ENCODE peak calls at places on chromosomes 1 and 21, in five cellular contexts. G is neural crest cell, I is cardiac muscle cell, Y is spleen, H is cardiac fibroblast. A is an unnamed sample.

GRCh38 chr1:7042322-7043231 is 257.3 kb downstream of the CAMTA1 start:
- DNase-seq in H (peak), G (no peak), Y (no peak), I (peak), A (no peak)

GRCh38 chr1:58041621-58042020 is 504.9 kb downstream of the OMA1 start:
- DNase-seq in I (no peak), G (no peak), H (no peak), Y (no peak), A (no peak)

GRCh38 chr1:164440222-164440621 is 118.8 kb upstream of the PBX1 start:
- DNase-seq in Y (no peak), I (peak), H (peak), G (no peak), A (no peak)

GRCh38 chr1:5970623-5971273 is 21.5 kb downstream of the NPHP4 start:
- DNase-seq in H (no peak), Y (no peak), I (no peak), G (no peak), A (no peak)

GRCh38 chr1:163168053-163168452 is 34.7 kb downstream of the RGS5 start:
- DNase-seq in Y (no peak), H (peak), G (no peak), I (no peak), A (no peak)

GRCh38 chr1:118589486-118589885 is 398.7 kb downstream of the TBX15 start:
- DNase-seq in I (no peak), Y (no peak), H (no peak), G (no peak), A (no peak)

GRCh38 chr1:154696001-154696400 is 88.0 kb upstream of the ADAR start:
- DNase-seq in I (no peak), H (peak), Y (no peak), G (no peak), A (no peak)

GRCh38 chr1:3656450-3657095 is 4.3 kb downstream of the TP73 start:
- DNase-seq in Y (peak), G (no peak), I (no peak), H (no peak), A (no peak)

GRCh38 chr1:153572569-153573015 is 6.9 kb upstream of the S100A2 start:
- DNase-seq in H (peak), I (peak), Y (peak), G (peak), A (peak)

GRCh38 chr1:230044729-230045128 is 22.3 kb upstream of the GALNT2 start:
- DNase-seq in I (no peak), Y (no peak), H (no peak), G (no peak), A (no peak)

GRCh38 chr21:25717491-25718139 is 17.1 kb downstream of the ATP5PF start:
- DNase-seq in H (peak), Y (no peak), I (peak), G (no peak), A (no peak)

GRCh38 chr1:244296447-244296846 is 155.3 kb downstream of the ADSS2 start:
- DNase-seq in Y (no peak), I (no peak), H (no peak), G (no peak), A (no peak)

GRCh38 chr1:1628656-1629429 is 3.1 kb upstream of the MMP23B start:
- DNase-seq in H (no peak), G (no peak), I (no peak), Y (peak), A (no peak)

GRCh38 chr21:29989634-29990234 is 49.9 kb upstream of the GRIK1 start:
- DNase-seq in I (no peak), H (no peak), Y (no peak), G (no peak), A (no peak)

GRCh38 chr1:99469641-99470040 is 176.3 kb upstream of the PALMD start:
- DNase-seq in G (no peak), Y (no peak), I (no peak), H (no peak), A (no peak)

GRCh38 chr21:30340714-30341573 is 3.5 kb upstream of the KRTAP27-1 start:
- DNase-seq in Y (no peak), I (peak), H (peak), G (peak), A (no peak)

GRCh38 chr1:190478193-190479007 is 736 bp upstream of the BRINP3 start:
- DNase-seq in I (peak), G (peak), Y (no peak), H (peak), A (no peak)

GRCh38 chr1:11156958-11157357 is 32.2 kb upstream of the ANGPTL7 start:
- DNase-seq in H (no peak), G (no peak), I (no peak), Y (no peak), A (no peak)

GRCh38 chr1:245673920-245674414 is 519.2 kb downstream of the KIF26B start:
- DNase-seq in G (no peak), I (no peak), Y (no peak), H (peak), A (no peak)

GRCh38 chr21:16514316-16514715 is 784.5 kb downstream of the USP25 start:
- DNase-seq in Y (no peak), I (no peak), H (peak), G (no peak), A (no peak)

GRCh38 chr1:50335036-50335435 is 88.2 kb downstream of the DMRTA2 start:
- DNase-seq in Y (no peak), G (no peak), H (no peak), I (no peak), A (no peak)

GRCh38 chr1:31432592-31433395 is 19.8 kb downstream of the SERINC2 start:
- DNase-seq in H (no peak), G (no peak), I (no peak), Y (peak), A (no peak)

DNA sequence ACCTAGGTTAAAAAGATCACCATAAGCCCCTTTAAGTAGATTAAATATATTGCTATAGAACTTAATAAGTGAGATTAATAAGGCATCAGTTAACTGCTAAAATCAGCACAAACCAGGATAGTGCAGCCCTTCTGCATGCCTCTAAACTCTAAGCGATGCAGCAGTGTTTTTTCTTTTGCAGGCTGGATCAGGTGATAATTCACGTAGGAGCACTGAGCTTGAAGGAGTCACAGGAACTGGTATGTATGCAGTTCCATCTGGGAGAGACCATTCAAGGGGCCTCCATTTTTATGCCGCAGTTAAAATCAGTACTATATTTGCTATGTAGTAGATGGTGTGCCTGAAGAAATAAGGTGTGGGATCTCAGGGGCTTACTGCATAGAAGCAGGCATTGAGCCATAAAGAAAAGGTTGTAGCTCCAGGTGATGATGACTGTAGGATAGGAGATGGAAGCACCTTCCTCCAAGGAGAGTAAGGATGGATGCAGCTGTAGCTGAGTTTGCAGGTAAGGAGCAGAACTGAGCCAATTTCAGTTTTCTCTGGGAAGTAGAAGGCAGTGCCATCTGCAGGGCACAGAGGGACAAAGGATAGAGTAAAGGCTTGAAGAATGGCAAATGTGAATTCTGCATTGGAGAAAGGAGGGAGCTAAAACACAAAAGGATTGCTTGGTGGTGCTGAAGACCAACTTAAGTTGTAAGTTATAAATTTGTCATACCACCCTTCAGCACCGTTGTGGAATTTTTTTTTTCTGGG is 22.6 kb downstream of the NPL start:
- DNase-seq in G (no peak), I (no peak), Y (no peak), H (no peak), A (no peak)
- TF ChIP-seq CTCF in G (no peak), I (no peak), Y (no peak), H (no peak), A (no peak)

DNA sequence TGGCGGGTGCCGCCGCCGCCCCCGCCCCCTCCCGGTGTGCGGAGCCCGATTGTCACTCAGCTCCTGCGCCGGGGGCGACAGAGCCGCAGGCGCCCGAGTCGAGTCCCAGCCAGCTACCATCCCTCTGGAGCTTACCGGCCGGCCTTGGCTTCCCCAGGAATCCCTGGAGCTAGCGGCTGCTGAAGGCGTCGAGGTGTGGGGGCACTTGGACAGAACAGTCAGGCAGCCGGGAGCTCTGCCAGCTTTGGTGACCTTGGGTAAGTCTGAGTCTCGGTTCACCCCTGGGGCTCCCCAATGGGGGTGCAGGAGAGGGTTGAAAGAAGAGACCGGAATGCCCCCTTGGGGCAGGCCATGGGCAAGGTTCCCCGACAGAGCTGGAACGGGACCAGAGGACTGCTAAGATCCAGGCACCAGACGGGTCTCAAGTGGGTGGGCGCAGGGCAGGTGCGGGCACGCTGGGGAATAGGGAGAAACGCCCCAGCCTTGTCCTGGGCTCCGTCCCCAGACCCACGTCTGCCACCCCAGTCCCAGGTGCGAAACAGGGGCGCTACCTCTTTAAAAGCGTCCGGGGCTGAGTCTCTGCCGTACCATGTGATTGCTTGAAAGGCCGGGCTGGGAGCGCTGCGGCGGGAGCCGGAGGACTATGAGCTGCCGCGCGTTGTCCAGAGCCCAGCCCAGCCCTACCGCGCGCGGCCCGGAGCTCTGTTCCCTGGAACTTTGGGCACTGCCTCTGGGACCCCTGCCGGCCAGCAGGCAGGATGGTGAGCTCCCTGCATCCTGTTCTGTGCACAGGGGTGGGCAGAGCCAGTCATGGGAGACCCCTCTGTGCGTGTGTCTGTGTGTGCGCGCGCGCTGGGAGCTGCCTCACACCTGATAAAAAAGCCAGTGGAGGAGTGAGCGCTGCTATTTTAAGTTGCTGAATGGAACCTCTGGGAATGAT is at the start of gene ADORA1:
- DNase-seq in H (peak), G (peak), I (peak), Y (peak), A (no peak)
- TF ChIP-seq CTCF in H (no peak), G (peak), I (peak), Y (no peak), A (no peak)

GRCh38 chr1:105795741-105796140 is 1260.7 kb upstream of the PRMT6 start:
- DNase-seq in I (no peak), H (no peak), G (no peak), Y (no peak), A (no peak)

DNA sequence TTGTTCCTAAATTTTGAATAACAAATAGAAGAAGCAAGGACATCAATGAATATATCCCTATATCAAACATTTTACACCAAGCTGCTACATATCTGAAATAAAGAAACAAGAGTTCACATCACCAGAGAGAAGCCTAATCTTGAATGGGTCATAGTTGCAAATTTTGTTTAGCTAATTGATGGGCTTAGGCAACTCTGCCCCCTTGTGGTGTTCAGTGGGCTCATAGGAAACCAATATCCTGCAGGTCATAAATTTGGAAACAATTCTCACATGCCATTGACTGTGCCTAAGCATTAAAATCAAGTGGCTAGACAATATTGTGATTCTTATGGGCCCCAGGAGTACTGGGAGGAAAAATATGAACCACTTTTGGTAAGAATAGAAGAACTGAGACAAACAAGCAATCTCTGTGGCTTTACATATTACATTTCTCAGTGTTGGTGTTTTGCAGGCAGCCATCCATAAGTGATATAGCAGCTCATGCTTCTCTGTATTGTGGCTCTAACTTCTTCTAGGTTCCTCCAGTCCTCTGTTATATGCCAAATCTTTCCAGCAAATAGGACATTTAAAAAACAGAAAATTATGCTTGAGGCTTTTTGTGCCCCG is 1262.8 kb upstream of the PRMT6 start:
- DNase-seq in H (peak), G (peak), Y (no peak), I (peak), A (no peak)
- TF ChIP-seq CTCF in H (peak), G (peak), Y (peak), I (peak), A (no peak)

DNA sequence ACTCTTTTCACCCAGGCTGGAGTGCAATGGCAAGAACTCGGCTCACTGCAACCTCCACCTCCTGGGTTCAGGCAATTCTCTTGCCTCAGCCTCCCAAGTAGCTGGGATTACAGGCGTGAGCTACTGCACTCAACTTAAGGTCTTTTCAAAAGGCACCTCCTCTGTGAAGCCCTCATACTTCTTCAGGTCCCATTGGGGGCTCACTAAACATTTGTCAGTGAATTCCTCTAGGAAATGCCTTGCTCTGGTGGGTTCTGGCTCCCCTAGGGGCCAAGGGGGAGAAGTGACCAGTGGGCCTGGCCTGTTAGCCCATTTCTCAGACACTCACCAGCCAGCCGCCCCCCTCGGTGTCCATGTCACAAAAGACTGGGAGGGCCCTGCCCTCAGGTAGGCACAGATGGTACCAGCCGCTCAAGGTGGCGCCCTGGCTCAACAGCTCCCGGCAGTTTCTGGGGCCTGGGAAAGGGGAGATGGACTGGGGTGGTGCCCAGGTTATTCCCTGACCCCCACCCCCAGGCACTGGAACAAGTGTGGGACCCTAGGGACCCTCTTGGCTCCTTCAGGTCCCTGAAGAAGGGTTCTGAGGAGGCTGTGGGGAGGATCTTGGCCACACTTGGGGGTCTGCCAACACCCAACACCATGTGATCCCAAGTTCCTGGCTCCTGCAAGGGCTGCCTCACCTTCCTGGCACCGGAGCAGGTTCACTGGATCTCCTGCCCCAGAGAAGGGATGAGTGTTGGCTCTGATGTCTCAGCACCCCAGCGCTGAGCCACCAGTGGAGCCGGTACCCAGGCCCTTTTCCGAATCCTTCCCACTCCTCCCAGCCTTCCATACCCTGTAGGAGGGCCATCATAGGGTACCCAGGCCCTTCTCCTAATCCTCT is 1.6 kb downstream of the FCN3 start:
- DNase-seq in I (no peak), G (no peak), Y (no peak), H (no peak), A (no peak)
- TF ChIP-seq CTCF in I (peak), G (peak), Y (peak), H (peak), A (no peak)

GRCh38 chr21:45644041-45644906 is 749 bp downstream of the PCBP3 start:
- DNase-seq in Y (no peak), I (no peak), G (no peak), H (peak), A (no peak)
- TF ChIP-seq CTCF in Y (no peak), I (no peak), G (no peak), H (no peak), A (no peak)